ENCODE peak calls at places on chromosomes 3 and 15, in seven cellular contexts. J is pancreas, S is OCI-LY7, Q is left lung, C is kidney, W is AG04450, O is RWPE2. D is an unnamed sample.

GRCh38 chr15:80367661-80368060 is 36.5 kb upstream of the ARNT2 start:
- DNase-seq in J (no peak), S (peak; percentile 1), Q (no peak), C (no peak), W (no peak), O (no peak), D (no peak)

GRCh38 chr15:64681424-64682024 is 93.9 kb downstream of the RBPMS2 start:
- DNase-seq in J (no peak), S (peak; percentile 44), Q (no peak), C (no peak), W (no peak), O (no peak), D (no peak)

GRCh38 chr3:43581343-43581742 is 40.5 kb downstream of the ANO10 start:
- DNase-seq in J (no peak), S (no peak), Q (no peak), C (no peak), W (no peak), O (no peak), D (no peak)

GRCh38 chr3:99720985-99721632 is 82.7 kb downstream of the COL8A1 start:
- DNase-seq in J (no peak), S (no peak), Q (peak; percentile 79), C (no peak), W (no peak), O (peak; percentile 79), D (no peak)

GRCh38 chr3:101687142-101687931 is 819 bp upstream of the RPL24 start:
- DNase-seq in J (no peak), S (no peak), Q (no peak), C (no peak), W (no peak), O (no peak), D (no peak)

GRCh38 chr3:143283432-143284128 is 164.0 kb downstream of the CHST2 start:
- DNase-seq in J (no peak), S (no peak), Q (no peak), C (no peak), W (no peak), O (no peak), D (no peak)

GRCh38 chr15:40958146-40958545 is 4.9 kb downstream of the CHAC1 start:
- DNase-seq in J (no peak), S (no peak), Q (no peak), C (peak; percentile 50), W (no peak), O (no peak), D (peak; percentile 93)

GRCh38 chr15:29924750-29925149 is 102.5 kb upstream of the TJP1 start:
- DNase-seq in J (no peak), S (no peak), Q (no peak), C (no peak), W (peak; percentile 57), O (peak; percentile 86), D (no peak)

GRCh38 chr3:44355634-44356033 is 17.1 kb downstream of the TCAIM start:
- DNase-seq in J (no peak), S (no peak), Q (no peak), C (no peak), W (peak; percentile 66), O (no peak), D (no peak)

GRCh38 chr3:113638910-113639309 is 57.5 kb downstream of the USF3 start:
- DNase-seq in J (no peak), S (no peak), Q (no peak), C (no peak), W (no peak), O (no peak), D (no peak)

GRCh38 chr3:48405971-48406370 is 23.9 kb downstream of the PLXNB1 start:
- DNase-seq in J (no peak), S (no peak), Q (no peak), C (no peak), W (no peak), O (no peak), D (no peak)

GRCh38 chr3:134992586-134992985 is 197.5 kb downstream of the EPHB1 start:
- DNase-seq in J (no peak), S (no peak), Q (no peak), C (no peak), W (no peak), O (no peak), D (no peak)

GRCh38 chr3:30162579-30162978 is 443.8 kb upstream of the TGFBR2 start:
- DNase-seq in J (no peak), S (no peak), Q (no peak), C (no peak), W (peak; percentile 54), O (no peak), D (no peak)

GRCh38 chr3:40173291-40173710 is 136.2 kb upstream of the EIF1B start:
- DNase-seq in J (no peak), S (no peak), Q (no peak), C (no peak), W (no peak), O (no peak), D (no peak)

GRCh38 chr15:23569513-23569912 is 4.0 kb downstream of the MKRN3 start:
- DNase-seq in J (no peak), S (no peak), Q (no peak), C (no peak), W (no peak), O (no peak), D (no peak)

GRCh38 chr15:64861960-64862359 is 20.2 kb downstream of the PLEKHO2 start:
- DNase-seq in J (no peak), S (no peak), Q (no peak), C (no peak), W (no peak), O (no peak), D (no peak)

GRCh38 chr3:195186041-195186709 is 84.8 kb downstream of the XXYLT1 start:
- DNase-seq in J (no peak), S (peak; percentile 22), Q (no peak), C (no peak), W (no peak), O (no peak), D (no peak)

GRCh38 chr3:122682016-122682374 is 1.4 kb downstream of the PARP14 start:
- DNase-seq in J (no peak), S (no peak), Q (no peak), C (no peak), W (no peak), O (no peak), D (no peak)

GRCh38 chr15:64483749-64484148 is 23.4 kb downstream of the ZNF609 start:
- DNase-seq in J (no peak), S (no peak), Q (no peak), C (no peak), W (no peak), O (no peak), D (no peak)

GRCh38 chr15:98144388-98144787 is 183.9 kb downstream of the ARRDC4 start:
- DNase-seq in J (no peak), S (no peak), Q (no peak), C (no peak), W (no peak), O (peak; percentile 79), D (no peak)

GRCh38 chr15:98139337-98139736 is 178.8 kb downstream of the ARRDC4 start:
- DNase-seq in J (no peak), S (no peak), Q (no peak), C (no peak), W (no peak), O (no peak), D (no peak)

GRCh38 chr15:98146031-98146430 is 185.5 kb downstream of the ARRDC4 start:
- DNase-seq in J (no peak), S (no peak), Q (no peak), C (peak; percentile 77), W (no peak), O (no peak), D (no peak)

GRCh38 chr15:98143116-98143515 is 182.6 kb downstream of the ARRDC4 start:
- DNase-seq in J (no peak), S (no peak), Q (no peak), C (no peak), W (no peak), O (no peak), D (no peak)

GRCh38 chr15:98142584-98142983 is 182.1 kb downstream of the ARRDC4 start:
- DNase-seq in J (no peak), S (no peak), Q (no peak), C (no peak), W (no peak), O (no peak), D (no peak)
- TF ChIP-seq CTCF in J (no peak), S (peak; percentile 34), Q (no peak), C (no peak), W (no peak), O (peak; percentile 41), D (no peak)

DNA sequence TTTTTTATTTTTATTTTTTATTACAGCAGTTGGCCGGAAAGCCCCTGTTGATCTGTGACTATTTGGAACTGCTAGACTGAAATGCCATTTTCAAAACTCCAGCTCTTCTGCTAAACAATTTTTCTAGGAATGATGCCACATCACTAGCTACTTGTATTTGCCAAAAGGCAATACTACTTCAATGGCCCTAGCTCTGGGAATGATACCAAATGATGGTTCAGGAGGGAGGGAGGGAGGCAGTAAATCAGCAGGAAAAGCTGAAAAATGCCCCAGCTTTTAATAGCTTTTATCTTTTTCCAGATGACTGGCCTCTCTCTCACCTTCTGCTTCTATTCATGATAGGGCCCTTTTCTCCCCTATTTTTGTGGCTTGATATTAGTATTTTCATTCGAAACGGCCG is 2.6 kb upstream of the CHL1 start:
- DNase-seq in J (no peak), S (no peak), Q (no peak), C (no peak), W (no peak), O (no peak), D (no peak)
- H3K9me3 ChIP-seq in J (no peaks in the 10 kb centered on the region), S (no peaks in the 10 kb centered on the region), Q (no peaks in the 10 kb centered on the region), C (no peaks in the 10 kb centered on the region), W (no peaks in the 10 kb centered on the region), O (no peaks in the 10 kb centered on the region), D (no peaks in the 10 kb centered on the region)

GRCh38 chr15:52343831-52344230 is 48.2 kb upstream of the MYO5C start:
- DNase-seq in J (no peak), S (no peak), Q (no peak), C (no peak), W (no peak), O (no peak), D (no peak)
- TF ChIP-seq CTCF in J (no peak), S (no peak), Q (no peak), C (no peak), W (no peak), O (no peak), D (no peak)

DNA sequence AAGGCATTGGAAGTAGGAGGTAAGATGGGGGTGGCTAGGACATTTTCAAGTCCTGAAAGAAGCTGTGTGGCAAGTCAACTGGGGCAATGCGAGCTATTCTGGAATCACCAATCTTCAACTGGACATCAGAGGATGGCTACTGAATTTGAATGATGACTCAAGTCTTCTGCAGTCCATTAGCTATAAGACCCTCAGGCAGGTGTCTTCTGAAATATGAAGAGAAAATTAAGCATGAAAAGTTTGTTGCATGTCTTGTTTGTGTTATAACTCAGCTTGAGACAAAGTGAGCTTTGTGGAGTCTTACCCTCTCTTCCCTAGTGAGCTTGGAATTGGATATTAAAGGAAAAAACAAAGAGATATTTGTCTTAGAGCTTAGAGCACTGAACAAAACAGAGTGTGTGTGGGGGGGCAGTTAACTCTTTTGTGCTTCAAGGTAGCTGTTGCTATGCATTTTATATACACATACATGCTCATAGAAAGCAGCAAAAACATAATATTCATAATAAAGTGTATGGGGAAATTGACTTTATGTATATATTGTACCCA is 979.1 kb downstream of the MCTP2 start:
- DNase-seq in J (no peak), S (no peak), Q (no peak), C (no peak), W (no peak), O (no peak), D (no peak)
- H3K9me3 ChIP-seq in J (no peaks in the 10 kb centered on the region), S (no peaks in the 10 kb centered on the region), Q (peaks cover 38% of the 10 kb centered on the region), C (peaks cover 3% of the 10 kb centered on the region), W (peaks cover 3% of the 10 kb centered on the region), O (no peaks in the 10 kb centered on the region), D (peaks cover 6% of the 10 kb centered on the region)

D was measured in psoas muscle.